ENCODE peak calls at places on chromosomes 2 and 18, in five cellular contexts. A, L, D, M and Z are unnamed samples.

GRCh38 chr18:68733693-68734092 is 18.8 kb upstream of the TMX3 start:
- DNase-seq in A (peak), L (no peak), D (peak), M (no peak), Z (no peak)

GRCh38 chr2:170737821-170738220 is 22.7 kb downstream of the SP5 start:
- DNase-seq in A (no peak), L (no peak), D (peak), M (no peak), Z (peak)

GRCh38 chr2:109355192-109355843 is 226.3 kb downstream of the SH3RF3 start:
- DNase-seq in A (no peak), L (no peak), D (no peak), M (peak), Z (no peak)

GRCh38 chr2:666441-666840 is 10.8 kb downstream of the TMEM18 start:
- DNase-seq in A (no peak), L (no peak), D (no peak), M (no peak), Z (no peak)

GRCh38 chr2:128298286-128298685 is 20.4 kb downstream of the HS6ST1 start:
- DNase-seq in A (no peak), L (no peak), D (no peak), M (no peak), Z (no peak)

GRCh38 chr2:144217853-144218633 is 301.9 kb downstream of the ZEB2 start:
- DNase-seq in A (no peak), L (no peak), D (peak), M (no peak), Z (no peak)

GRCh38 chr2:219142329-219142728 is 18.3 kb downstream of the NHEJ1 start:
- DNase-seq in A (no peak), L (no peak), D (peak), M (no peak), Z (no peak)

GRCh38 chr2:97998431-97998830 is 2.7 kb upstream of the TMEM131 start:
- DNase-seq in A (no peak), L (no peak), D (peak), M (no peak), Z (no peak)

GRCh38 chr2:105888625-105889024 is 143.9 kb downstream of the NCK2 start:
- DNase-seq in A (peak), L (no peak), D (peak), M (peak), Z (no peak)

GRCh38 chr2:240564191-240564570 is 4.0 kb downstream of the DUSP28 start:
- DNase-seq in A (no peak), L (no peak), D (no peak), M (no peak), Z (no peak)

GRCh38 chr2:73707058-73707457 is 30.1 kb downstream of the TPRKB start:
- DNase-seq in A (no peak), L (no peak), D (no peak), M (no peak), Z (no peak)

GRCh38 chr2:26609133-26609532 is 32.0 kb downstream of the CIB4 start:
- DNase-seq in A (no peak), L (no peak), D (no peak), M (no peak), Z (no peak)

GRCh38 chr2:195318440-195319111 is 338.4 kb upstream of the SLC39A10 start:
- DNase-seq in A (peak), L (peak), D (peak), M (peak), Z (peak)

GRCh38 chr2:101231253-101231652 is 21.4 kb upstream of the CNOT11 start:
- DNase-seq in A (no peak), L (no peak), D (no peak), M (no peak), Z (no peak)
- H3K27ac ChIP-seq in A (no peak), L (no peak), D (no peak), M (no peak), Z (peak)

GRCh38 chr2:32902174-32902573 is 44.6 kb upstream of the LTBP1 start:
- DNase-seq in A (no peak), L (no peak), D (no peak), M (no peak), Z (no peak)

GRCh38 chr2:32900246-32901000 is 46.3 kb upstream of the LTBP1 start:
- DNase-seq in A (no peak), L (peak), D (no peak), M (no peak), Z (no peak)

GRCh38 chr2:32902986-32903385 is 43.8 kb upstream of the LTBP1 start:
- DNase-seq in A (no peak), L (no peak), D (no peak), M (no peak), Z (no peak)

GRCh38 chr2:32904711-32905110 is 42.0 kb upstream of the LTBP1 start:
- DNase-seq in A (no peak), L (peak), D (no peak), M (no peak), Z (no peak)

GRCh38 chr2:32901313-32901712 is 45.4 kb upstream of the LTBP1 start:
- DNase-seq in A (no peak), L (no peak), D (no peak), M (no peak), Z (no peak)
- H2AFZ ChIP-seq in A (no peak), L (peak), D (no peak), M (no peak), Z (no peak)

GRCh38 chr2:12379143-12379542 is 337.6 kb upstream of the TRIB2 start:
- DNase-seq in A (no peak), L (no peak), D (no peak), M (no peak), Z (no peak)
- TF ChIP-seq EZH2phosphoT487 in A (no peak), L (no peak), D (no peak), M (no peak), Z (no peak)

GRCh38 chr2:202035089-202035940 is 1.7 kb downstream of the FZD7 start:
- DNase-seq in A (peak), L (peak), D (no peak), M (no peak), Z (peak)

GRCh38 chr2:202032841-202033316 is 776 bp upstream of the FZD7 start:
- DNase-seq in A (peak), L (peak), D (peak), M (peak), Z (peak)

GRCh38 chr2:202033317-202034248 is at the start of gene FZD7:
- DNase-seq in A (peak), L (peak), D (peak), M (peak), Z (peak)

GRCh38 chr2:202035941-202036372 is 2.3 kb downstream of the FZD7 start:
- DNase-seq in A (no peak), L (peak), D (no peak), M (no peak), Z (no peak)

DNA sequence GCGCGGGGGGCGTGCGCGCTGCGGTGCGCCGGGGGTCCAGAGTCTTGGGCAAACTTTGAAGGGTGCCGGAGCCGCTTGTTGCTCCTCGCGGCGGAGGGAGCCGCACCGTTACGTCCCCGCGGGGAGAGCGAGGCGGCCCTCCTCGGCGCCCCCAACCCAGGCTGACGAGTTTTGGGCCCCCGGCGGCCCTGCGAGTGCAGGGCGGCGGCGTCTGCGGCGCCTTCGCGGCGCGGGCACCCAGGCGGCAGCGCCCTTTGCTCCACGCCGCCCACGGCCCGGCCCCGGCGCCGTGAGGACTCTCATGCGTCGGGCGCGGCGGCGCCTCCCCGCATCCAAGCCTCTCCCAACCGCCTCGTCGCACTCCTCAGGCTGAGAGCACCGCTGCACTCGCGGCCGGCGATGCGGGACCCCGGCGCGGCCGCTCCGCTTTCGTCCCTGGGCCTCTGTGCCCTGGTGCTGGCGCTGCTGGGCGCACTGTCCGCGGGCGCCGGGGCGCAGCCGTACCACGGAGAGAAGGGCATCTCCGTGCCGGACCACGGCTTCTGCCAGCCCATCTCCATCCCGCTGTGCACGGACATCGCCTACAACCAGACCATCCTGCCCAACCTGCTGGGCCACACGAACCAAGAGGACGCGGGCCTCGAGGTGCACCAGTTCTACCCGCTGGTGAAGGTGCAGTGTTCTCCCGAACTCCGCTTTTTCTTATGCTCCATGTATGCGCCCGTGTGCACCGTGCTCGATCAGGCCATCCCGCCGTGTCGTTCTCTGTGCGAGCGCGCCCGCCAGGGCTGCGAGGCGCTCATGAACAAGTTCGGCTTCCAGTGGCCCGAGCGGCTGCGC is 814 bp downstream of the FZD7 start:
- DNase-seq in A (no peak), L (peak), D (peak), M (peak), Z (peak)
- H3K27ac ChIP-seq in A (peak), L (peak), D (no peak), M (peak), Z (peak)

DNA sequence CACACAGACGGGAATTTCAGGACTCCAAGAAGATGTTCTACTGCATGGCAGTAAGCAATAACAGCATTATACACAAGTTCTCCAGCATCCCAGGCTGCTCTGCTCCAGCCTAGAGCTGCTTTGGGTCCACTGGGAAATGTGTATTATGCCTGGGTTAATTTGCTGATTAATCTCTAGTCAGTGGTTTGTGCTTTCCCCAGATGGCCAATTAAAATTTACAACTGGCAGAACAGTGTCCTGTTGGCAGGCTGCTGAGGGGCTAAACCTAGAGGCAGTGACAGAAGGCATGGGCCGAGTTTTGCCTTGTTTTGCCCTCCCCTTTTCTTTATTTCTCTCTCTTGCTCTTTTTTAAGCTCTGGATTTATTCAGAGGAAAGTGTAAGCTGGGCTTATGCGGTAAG is 347.9 kb downstream of the GPD2 start:
- DNase-seq in A (no peak), L (no peak), D (no peak), M (no peak), Z (no peak)
- H2AFZ ChIP-seq in A (peak), L (peak), D (no peak), M (no peak), Z (no peak)

DNA sequence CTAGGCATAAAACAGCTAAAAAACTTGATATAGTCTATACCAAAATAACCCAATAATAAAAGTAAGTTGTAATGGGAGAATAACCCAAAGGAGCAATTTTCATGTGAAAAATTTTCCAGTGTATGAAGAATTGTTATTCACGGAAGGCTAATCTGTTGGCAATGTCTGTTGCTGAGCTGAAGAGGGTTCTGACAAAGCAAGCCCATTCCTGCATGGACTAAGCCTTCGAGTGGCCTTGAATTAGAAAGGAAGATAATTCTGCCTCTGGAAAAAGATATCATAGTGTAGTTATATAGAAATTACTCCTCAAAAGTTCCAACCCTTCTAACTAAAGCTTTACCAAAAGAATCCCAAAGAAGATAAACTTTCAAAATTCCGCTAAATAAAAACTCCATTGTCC is 101.5 kb downstream of the MAP2 start:
- DNase-seq in A (no peak), L (no peak), D (no peak), M (no peak), Z (no peak)
- TF ChIP-seq EZH2phosphoT487 in A (no peak), L (no peak), D (no peak), M (no peak), Z (no peak)

GRCh38 chr18:43847164-43848091 is 570.1 kb upstream of the SYT4 start:
- DNase-seq in A (peak), L (peak), D (peak), M (no peak), Z (no peak)

DNA sequence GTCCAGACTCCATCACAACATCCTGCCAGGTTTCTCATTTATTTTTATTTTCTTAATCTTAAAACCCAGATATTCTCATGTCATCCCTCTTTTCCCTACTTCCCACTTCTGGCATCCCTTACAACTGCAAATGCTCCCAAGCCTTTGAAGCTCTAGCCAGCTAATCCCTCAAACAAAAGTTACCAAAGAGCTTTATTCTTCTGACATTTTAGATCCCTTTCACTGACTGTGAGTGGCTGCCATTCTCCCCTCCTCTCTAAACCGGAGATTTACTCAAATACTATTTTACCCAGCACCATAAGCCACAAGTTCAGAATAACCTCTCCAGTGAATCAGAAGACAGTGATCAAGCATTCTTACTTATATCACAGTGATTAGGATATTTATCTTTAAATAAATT is 569.0 kb upstream of the SYT4 start:
- DNase-seq in A (peak), L (peak), D (no peak), M (no peak), Z (no peak)
- H3K27ac ChIP-seq in A (no peak), L (no peak), D (no peak), M (no peak), Z (no peak)

GRCh38 chr18:55586841-55587240 is 1.2 kb downstream of the TCF4 start:
- DNase-seq in A (no peak), L (peak), D (no peak), M (no peak), Z (peak)
- H2AFZ ChIP-seq in A (no peak), L (no peak), D (peak), M (no peak), Z (peak)